ENCODE peak calls at places on chromosome 20, in eight cellular contexts. S, K, A, J, Y, M, G and T are unnamed samples.

GRCh38 chr20:41654884-41655283 is 36.7 kb upstream of the CHD6 start:
- DNase-seq in S (no peak), K (no peak), A (no peak), J (no peak), Y (no peak), M (peak; percentile 43), G (no peak), T (no peak)

GRCh38 chr20:51930775-51931174 is 128.5 kb upstream of the SALL4 start:
- DNase-seq in S (no peak), K (peak; percentile 76), A (no peak), J (peak; percentile 10), Y (peak; percentile 31), M (no peak), G (no peak), T (no peak)

GRCh38 chr20:53943522-53944291 is 126.7 kb downstream of the BCAS1 start:
- DNase-seq in S (peak; percentile 9), K (peak; percentile 49), A (peak; percentile 62), J (no peak), Y (no peak), M (no peak), G (no peak), T (peak; percentile 20)

GRCh38 chr20:61543931-61544745 is 292.1 kb downstream of the CDH4 start:
- DNase-seq in S (no peak), K (no peak), A (no peak), J (no peak), Y (no peak), M (no peak), G (no peak), T (no peak)

GRCh38 chr20:34526466-34526865 is 10.2 kb downstream of the DYNLRB1 start:
- DNase-seq in S (no peak), K (peak; percentile 37), A (no peak), J (no peak), Y (no peak), M (no peak), G (no peak), T (no peak)

GRCh38 chr20:48287552-48288170 is 502.4 kb upstream of the SULF2 start:
- DNase-seq in S (no peak), K (no peak), A (no peak), J (no peak), Y (no peak), M (no peak), G (no peak), T (no peak)

GRCh38 chr20:23679448-23680092 is 9.3 kb downstream of the CST4 start:
- DNase-seq in S (no peak), K (no peak), A (no peak), J (no peak), Y (no peak), M (no peak), G (no peak), T (no peak)

GRCh38 chr20:62925420-62926228 is 681 bp downstream of the DIDO1 start:
- DNase-seq in S (peak; percentile 37), K (peak; percentile 54), A (peak; percentile 72), J (no peak), Y (peak; percentile 37), M (no peak), G (peak; percentile 41), T (peak; percentile 53)

GRCh38 chr20:24657211-24657610 is 187.8 kb downstream of the SYNDIG1 start:
- DNase-seq in S (no peak), K (no peak), A (no peak), J (no peak), Y (peak; percentile 78), M (no peak), G (no peak), T (no peak)

GRCh38 chr20:6560978-6561377 is 206.5 kb upstream of the BMP2 start:
- DNase-seq in S (no peak), K (no peak), A (no peak), J (no peak), Y (no peak), M (no peak), G (no peak), T (no peak)

GRCh38 chr20:62320581-62321354 is 18.0 kb downstream of the ADRM1 start:
- DNase-seq in S (no peak), K (peak; percentile 9), A (no peak), J (no peak), Y (no peak), M (no peak), G (peak; percentile 24), T (no peak)

GRCh38 chr20:11248691-11249178 is 574.9 kb upstream of the JAG1 start:
- DNase-seq in S (no peak), K (no peak), A (no peak), J (no peak), Y (no peak), M (no peak), G (no peak), T (no peak)

GRCh38 chr20:10674684-10675455 is 1.1 kb upstream of the JAG1 start:
- DNase-seq in S (peak; percentile 44), K (peak; percentile 85), A (peak; percentile 42), J (no peak), Y (peak; percentile 85), M (peak; percentile 94), G (peak; percentile 79), T (peak; percentile 38)

GRCh38 chr20:19492937-19493336 is 265.1 kb upstream of the RIN2 start:
- DNase-seq in S (no peak), K (no peak), A (no peak), J (no peak), Y (no peak), M (no peak), G (no peak), T (no peak)